ENCODE peak calls at places on chromosomes 16 and 17, in four cellular contexts. One of them, this sample, is unnamed.
A peak's percentile ranks its signal among the peaks of the same experiment; 100 is the strongest.

GRCh38 chr16:53434436-53435065 is at the start of gene RBL2:
- DNase-seq in K562: peak; percentile 85
- DNase-seq in GM12878: no peak
- DNase-seq in A549: peak; percentile 16
- DNase-seq in this sample: peak; percentile 25

GRCh38 chr17:52158450-52159042 is at the start of gene CA10:
- DNase-seq in K562: no peak
- DNase-seq in A549: no peak
- DNase-seq in GM12878: no peak
- DNase-seq in this sample: no peak

GRCh38 chr17:60464343-60464742 is 42.1 kb downstream of the CHCT1 start:
- DNase-seq in K562: no peak
- DNase-seq in GM12878: no peak
- DNase-seq in A549: no peak
- DNase-seq in this sample: no peak

GRCh38 chr17:75762513-75763268 is 2.3 kb downstream of the GALK1 start:
- DNase-seq in A549: no peak
- DNase-seq in K562: no peak
- DNase-seq in GM12878: no peak
- DNase-seq in this sample: no peak

GRCh38 chr17:40921026-40921425 is 16.4 kb downstream of the KRT23 start:
- DNase-seq in A549: no peak
- DNase-seq in K562: no peak
- DNase-seq in GM12878: no peak
- DNase-seq in this sample: no peak

GRCh38 chr17:48240562-48241130 is 133.1 kb downstream of the SNX11 start:
- DNase-seq in K562: no peak
- DNase-seq in A549: peak; percentile 23
- DNase-seq in GM12878: no peak
- DNase-seq in this sample: peak; percentile 11

GRCh38 chr16:76193851-76194620 is 83.2 kb upstream of the CNTNAP4 start:
- DNase-seq in A549: no peak
- DNase-seq in GM12878: no peak
- DNase-seq in K562: no peak
- DNase-seq in this sample: no peak

GRCh38 chr17:7438050-7438614 is 1.2 kb upstream of the FGF11 start:
- DNase-seq in GM12878: no peak
- DNase-seq in A549: no peak
- DNase-seq in K562: peak; percentile 55
- DNase-seq in this sample: no peak

GRCh38 chr16:28168991-28169554 is 42.7 kb downstream of the XPO6 start:
- DNase-seq in A549: no peak
- DNase-seq in K562: no peak
- DNase-seq in GM12878: no peak
- DNase-seq in this sample: no peak

GRCh38 chr17:57521606-57522435 is 223.3 kb downstream of the CCDC182 start:
- DNase-seq in K562: no peak
- DNase-seq in A549: no peak
- DNase-seq in GM12878: no peak
- DNase-seq in this sample: peak; percentile 37

GRCh38 chr17:13099906-13100305 is 82.1 kb upstream of the ELAC2 start:
- DNase-seq in K562: no peak
- DNase-seq in A549: no peak
- DNase-seq in GM12878: no peak
- DNase-seq in this sample: no peak

GRCh38 chr17:31877911-31878702 is 19.1 kb upstream of the COPRS start:
- DNase-seq in GM12878: no peak
- DNase-seq in K562: no peak
- DNase-seq in A549: no peak
- DNase-seq in this sample: peak; percentile 49
- TF ChIP-seq ELK1 in GM12878: no peak
- TF ChIP-seq ELK1 in K562: no peak
- TF ChIP-seq ELK1 in A549: no peak
- TF ChIP-seq ELK1 in this sample: no peak

DNA sequence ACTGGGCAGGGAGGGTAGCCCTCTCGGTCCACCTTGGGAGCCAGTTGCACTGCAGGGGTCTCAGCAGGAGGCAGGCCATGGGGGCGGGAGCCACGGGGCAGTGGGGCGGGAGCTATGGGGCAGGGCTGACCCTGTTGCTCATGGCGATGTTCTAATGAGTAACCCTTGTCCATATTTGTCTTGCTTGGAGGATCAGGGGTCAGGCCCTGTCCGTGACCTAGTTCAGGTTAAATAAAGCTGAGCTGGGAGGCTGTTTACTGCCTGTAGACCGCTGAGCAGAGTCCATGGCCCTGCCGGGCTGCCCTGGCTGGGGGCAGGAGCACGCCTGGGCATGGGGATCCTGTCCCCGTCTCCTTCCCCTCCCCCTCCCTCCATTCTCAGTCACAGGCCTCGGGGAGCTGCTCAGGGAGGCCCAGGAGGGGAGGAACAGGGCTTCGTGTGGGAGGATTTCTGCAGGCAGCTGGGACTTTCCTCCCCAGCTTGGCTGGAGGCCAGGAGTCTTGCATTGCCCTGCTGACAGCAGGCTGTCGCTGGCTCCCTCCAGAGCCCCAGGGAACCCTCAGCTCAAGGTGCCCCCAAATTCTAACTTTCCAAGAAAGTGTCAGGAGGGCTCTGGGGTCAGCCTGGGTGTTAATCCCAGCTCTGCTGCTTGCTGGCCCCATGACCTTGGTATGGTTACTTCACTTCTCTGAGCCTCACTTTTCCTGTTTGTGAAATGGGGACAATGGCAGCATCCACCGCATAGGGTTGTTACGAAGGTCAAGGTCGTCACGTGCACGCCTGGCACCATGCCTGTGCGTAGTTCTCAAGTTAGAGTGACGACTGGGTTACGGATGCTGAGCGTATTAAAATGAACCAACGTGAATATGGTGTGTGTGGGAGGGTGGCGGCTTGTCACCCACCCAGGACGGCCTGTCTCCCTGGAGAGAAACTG is 6.1 kb upstream of the SERPINF2 start:
- DNase-seq in GM12878: no peak
- DNase-seq in K562: peak; percentile 78
- DNase-seq in A549: peak; percentile 67
- DNase-seq in this sample: peak; percentile 83
- TF ChIP-seq ELK1 in GM12878: no peak
- TF ChIP-seq ELK1 in K562: no peak
- TF ChIP-seq ELK1 in A549: no peak
- TF ChIP-seq ELK1 in this sample: no peak

DNA sequence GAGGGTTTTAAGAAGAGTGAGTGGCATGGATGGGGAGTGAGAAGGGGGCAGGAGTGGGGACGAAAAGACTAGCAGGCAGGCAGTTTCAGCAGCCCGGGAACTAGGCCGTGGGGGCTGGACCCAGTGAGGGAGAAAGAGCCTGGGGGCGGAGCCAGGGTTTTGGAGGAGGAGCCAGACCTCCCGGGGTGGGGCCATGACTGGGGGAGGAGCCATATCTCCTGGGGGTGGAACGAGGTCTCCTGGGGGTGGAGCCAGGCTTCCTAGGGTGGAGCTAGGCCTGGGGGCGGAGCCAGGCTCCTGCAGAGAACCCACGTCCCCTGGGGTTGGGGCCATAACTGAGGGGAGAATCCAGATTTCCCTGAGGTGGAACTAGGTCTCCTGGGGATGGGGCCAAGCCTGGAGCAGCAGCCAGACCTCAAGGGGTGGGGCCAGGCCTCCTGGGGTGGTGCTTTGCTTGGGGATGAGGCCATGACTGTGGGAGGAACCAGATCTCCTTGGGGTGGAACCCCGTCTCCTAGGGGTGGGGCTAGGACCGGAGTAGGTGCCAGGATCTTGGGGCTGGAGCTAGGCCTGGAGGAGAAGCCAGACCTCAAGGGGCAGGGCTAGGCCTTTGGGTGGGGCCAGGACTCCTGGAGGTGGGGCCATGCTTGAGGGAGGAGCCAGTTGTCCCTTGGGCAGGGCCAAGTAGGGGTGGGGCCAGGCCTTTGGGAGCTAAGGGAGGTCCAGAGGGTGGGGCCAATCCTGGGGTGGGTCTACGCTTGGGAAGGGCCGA is 41.7 kb upstream of the JPH3 start:
- DNase-seq in GM12878: no peak
- DNase-seq in A549: peak; percentile 65
- DNase-seq in K562: peak; percentile 98
- DNase-seq in this sample: no peak
- TF ChIP-seq ELK1 in GM12878: no peak
- TF ChIP-seq ELK1 in A549: no peak
- TF ChIP-seq ELK1 in K562: no peak
- TF ChIP-seq ELK1 in this sample: no peak

DNA sequence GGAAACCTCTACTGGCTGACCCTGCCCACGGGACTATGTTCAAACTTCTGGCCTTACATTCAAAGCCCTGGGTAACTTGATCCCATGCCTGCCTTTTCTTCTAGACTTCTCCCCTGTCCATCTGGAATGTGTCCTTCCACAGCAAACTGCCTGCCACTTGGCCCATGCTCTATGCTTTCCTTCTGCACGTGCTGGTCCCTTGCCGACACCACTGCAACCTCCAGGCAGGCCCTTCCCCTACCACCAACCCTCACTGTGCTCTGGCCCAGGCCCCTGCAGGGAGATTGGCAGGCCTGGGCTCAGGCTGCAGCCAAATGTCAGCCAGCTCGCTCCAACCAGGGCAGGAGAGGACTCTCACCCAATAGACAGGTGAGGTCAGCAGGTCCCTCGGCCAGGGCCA is 11.0 kb downstream of the HSD11B2 start:
- DNase-seq in GM12878: no peak
- DNase-seq in A549: no peak
- DNase-seq in K562: no peak
- DNase-seq in this sample: peak; percentile 19
- TF ChIP-seq ELK1 in GM12878: no peak
- TF ChIP-seq ELK1 in A549: no peak
- TF ChIP-seq ELK1 in K562: no peak
- TF ChIP-seq ELK1 in this sample: no peak

DNA sequence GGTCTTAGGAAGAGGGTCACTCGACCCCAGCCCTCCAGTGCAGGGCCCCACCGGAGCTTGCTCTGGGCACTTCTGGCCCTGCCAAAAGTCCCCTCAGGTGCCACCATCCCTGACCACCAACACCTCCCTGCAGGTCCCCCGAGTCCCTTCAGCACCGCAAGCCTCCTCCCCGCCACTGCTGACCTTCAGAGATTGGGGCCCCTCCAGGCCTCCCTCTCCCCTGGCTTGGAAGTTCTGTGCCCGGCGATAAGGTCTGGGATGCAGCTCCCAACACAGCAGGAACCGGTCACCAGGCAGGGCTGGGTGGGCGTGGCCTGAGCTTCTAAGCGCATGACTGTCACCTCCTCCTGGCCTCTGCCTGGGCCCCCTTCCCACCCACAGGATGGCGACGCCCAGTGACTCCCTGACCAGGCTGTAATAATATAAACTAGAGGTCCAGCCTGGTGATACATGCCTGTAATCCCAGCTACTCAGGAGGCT is 11.2 kb downstream of the PIEZO1 start:
- DNase-seq in K562: peak; percentile 86
- DNase-seq in A549: no peak
- DNase-seq in GM12878: no peak
- DNase-seq in this sample: peak; percentile 93
- TF ChIP-seq ELK1 in K562: no peak
- TF ChIP-seq ELK1 in A549: no peak
- TF ChIP-seq ELK1 in GM12878: no peak
- TF ChIP-seq ELK1 in this sample: no peak

GRCh38 chr17:54666559-54666958 is 234.1 kb upstream of the TOM1L1 start:
- DNase-seq in K562: no peak
- DNase-seq in GM12878: no peak
- DNase-seq in A549: no peak
- DNase-seq in this sample: no peak
- TF ChIP-seq ELK1 in K562: no peak
- TF ChIP-seq ELK1 in GM12878: no peak
- TF ChIP-seq ELK1 in A549: no peak
- TF ChIP-seq ELK1 in this sample: no peak

DNA sequence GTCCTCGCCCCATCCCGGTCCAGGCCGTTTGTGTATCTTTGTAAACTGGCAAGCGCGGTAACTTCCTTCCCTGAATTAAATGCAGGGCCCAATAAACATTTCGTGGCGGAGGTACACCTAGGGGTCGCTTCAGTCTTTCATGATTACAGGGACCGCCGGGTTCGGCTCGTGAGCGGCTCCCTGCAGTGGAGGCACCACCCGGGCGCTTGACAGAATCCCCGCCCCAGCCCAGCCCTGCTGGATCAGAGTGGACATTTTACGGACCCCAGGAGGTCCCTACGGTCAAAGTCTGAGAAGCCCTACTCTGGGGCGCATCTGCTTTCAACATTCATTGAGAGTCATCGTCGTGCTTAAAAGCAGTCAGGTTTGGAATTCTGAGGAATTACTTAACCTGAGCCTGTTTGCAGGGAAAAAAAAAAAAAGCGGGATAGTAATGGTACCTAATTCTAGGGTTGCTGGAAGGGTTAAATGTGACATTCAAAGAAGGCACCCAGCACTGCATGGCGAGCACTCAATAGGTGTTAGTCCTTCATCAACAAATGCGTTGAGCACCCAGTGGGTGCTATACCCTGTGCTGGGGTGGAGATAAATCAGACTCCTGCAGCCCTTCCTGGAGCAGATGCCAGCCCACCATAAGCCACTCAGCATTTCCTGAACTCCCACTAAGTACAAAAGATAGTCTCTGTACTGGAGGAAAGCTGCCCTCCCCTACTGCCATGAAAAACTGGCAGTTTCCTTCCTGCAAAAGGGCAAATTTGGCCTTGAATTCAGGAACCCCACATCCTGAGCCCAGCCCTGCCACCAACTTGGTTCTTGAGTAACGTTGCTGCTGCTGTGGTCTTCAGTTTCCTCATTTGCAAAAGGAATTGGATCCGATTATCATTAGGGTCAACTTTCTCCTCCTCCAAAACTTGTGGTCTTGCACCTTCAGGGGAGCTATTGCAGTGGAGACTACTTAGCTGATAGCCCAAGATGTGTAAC is 658 bp upstream of the DUSP3 start:
- DNase-seq in K562: no peak
- DNase-seq in GM12878: no peak
- DNase-seq in A549: peak; percentile 66
- DNase-seq in this sample: peak; percentile 25
- TF ChIP-seq ELK1 in K562: no peak
- TF ChIP-seq ELK1 in GM12878: no peak
- TF ChIP-seq ELK1 in A549: no peak
- TF ChIP-seq ELK1 in this sample: no peak

DNA sequence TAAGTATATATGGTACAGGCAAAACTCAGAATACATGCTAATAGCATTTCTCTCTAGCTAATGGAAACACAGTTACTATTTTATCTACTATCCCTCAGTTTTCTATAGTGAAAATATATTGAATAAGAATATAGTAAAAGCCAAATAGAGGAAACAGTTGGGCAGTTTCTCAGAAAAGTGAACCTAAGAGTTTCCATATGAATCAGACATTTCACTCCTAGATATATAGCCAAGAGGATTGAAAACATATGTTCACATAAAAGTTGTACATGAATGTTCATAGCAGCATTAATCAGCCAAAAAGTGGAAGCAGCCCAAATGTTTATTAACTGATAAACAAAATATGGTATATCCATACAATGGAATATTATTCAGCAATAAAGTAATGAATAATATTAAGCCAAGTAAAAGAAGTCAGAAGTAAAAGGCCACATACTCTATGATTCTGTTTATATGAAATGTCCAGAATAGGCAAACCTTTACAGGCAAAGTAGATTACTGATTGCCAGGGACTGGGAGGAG is 134.6 kb downstream of the CYB561 start:
- DNase-seq in GM12878: no peak
- DNase-seq in A549: no peak
- DNase-seq in K562: no peak
- DNase-seq in this sample: no peak
- TF ChIP-seq ELK1 in GM12878: no peak
- TF ChIP-seq ELK1 in A549: no peak
- TF ChIP-seq ELK1 in K562: no peak
- TF ChIP-seq ELK1 in this sample: no peak

This sample was measured in IMR-90.